ENCODE peak calls at places on chromosomes 7 and 10, in ten cellular contexts. F is cardiac fibroblast; K is neural crest cell; D is activated effector memory CD4-positive, alpha-beta T cell treated with Interleukin-2 at 50 U/mL for 16 hours; O is NCI-H82; Y is T-helper 1 cell; W is stimulated activated CD4-positive, alpha-beta T cell treated with anti-CD3 and anti-CD28 coated beads, Interleukin-2, amount 100 ng/mL, for 48 hours; A is thyroid gland; M is occipital lobe; G is anterior cingulate cortex. H is an unnamed sample.

GRCh38 chr7:39172137-39172536 is 194.4 kb downstream of the POU6F2 start:
- DNase-seq in A (no peak), D (no peak), O (no peak), F (no peak), W (no peak), M (no peak), Y (no peak), G (no peak), K (no peak), H (no peak)

GRCh38 chr7:130488376-130489139 is 3.3 kb upstream of the MEST start:
- DNase-seq in K (no peak), O (no peak), W (no peak), Y (no peak), D (no peak), G (peak), M (peak), A (no peak), F (peak), H (no peak)

GRCh38 chr10:13698217-13698616 is 111.5 kb downstream of the PRPF18 start:
- DNase-seq in Y (no peak), F (no peak), D (no peak), A (no peak), M (no peak), W (no peak), G (no peak), K (no peak), O (no peak), H (no peak)

GRCh38 chr7:75739796-75740672 is 1.3 kb upstream of the HIP1 start:
- DNase-seq in F (peak), A (no peak), Y (peak), M (no peak), D (no peak), O (no peak), G (no peak), K (no peak), W (peak), H (no peak)

GRCh38 chr10:28137907-28138880 is 139.3 kb upstream of the ODAD2 start:
- DNase-seq in M (no peak), K (no peak), W (no peak), G (no peak), O (peak), Y (no peak), D (no peak), A (no peak), F (no peak), H (no peak)

GRCh38 chr10:71835671-71836593 is 15.1 kb downstream of the PSAP start:
- DNase-seq in O (peak), Y (no peak), W (no peak), K (peak), M (peak), F (peak), G (peak), A (peak), D (no peak), H (no peak)

GRCh38 chr10:98486421-98486820 is 39.7 kb upstream of the HPS1 start:
- DNase-seq in M (no peak), A (no peak), F (peak), K (no peak), O (no peak), Y (no peak), W (no peak), D (no peak), G (no peak), H (no peak)

GRCh38 chr7:39507866-39508551 is 58.2 kb upstream of the YAE1 start:
- DNase-seq in F (no peak), A (peak), W (no peak), G (no peak), O (no peak), K (no peak), M (no peak), Y (no peak), D (no peak), H (no peak)

GRCh38 chr7:99642099-99642498 is 25.4 kb downstream of the ZSCAN25 start:
- DNase-seq in M (no peak), K (no peak), G (no peak), Y (no peak), D (no peak), F (no peak), A (no peak), W (no peak), O (no peak), H (no peak)

GRCh38 chr10:105354010-105354409 is 712.9 kb downstream of the SORCS3 start:
- DNase-seq in W (no peak), K (no peak), F (no peak), Y (no peak), A (no peak), D (no peak), O (no peak), M (no peak), G (no peak), H (no peak)

GRCh38 chr7:30880941-30881340 is 30.7 kb upstream of the AQP1 start:
- DNase-seq in W (no peak), M (no peak), O (peak), A (no peak), G (no peak), Y (no peak), F (no peak), D (no peak), K (no peak), H (no peak)

GRCh38 chr7:44147026-44147881 is 6.1 kb upstream of the MYL7 start:
- DNase-seq in M (no peak), D (no peak), F (no peak), O (peak), Y (no peak), W (no peak), G (no peak), K (no peak), A (no peak), H (no peak)

GRCh38 chr10:13794982-13795381 is 208.2 kb downstream of the PRPF18 start:
- DNase-seq in M (no peak), W (no peak), F (no peak), K (no peak), A (no peak), D (no peak), Y (no peak), O (no peak), G (no peak), H (no peak)

GRCh38 chr7:148466120-148466519 is 124.4 kb upstream of the C7orf33 start:
- DNase-seq in M (no peak), O (no peak), G (no peak), D (no peak), F (no peak), W (no peak), A (no peak), K (no peak), Y (no peak), H (no peak)

GRCh38 chr10:123459371-123460224 is 206.6 kb upstream of the GPR26 start:
- DNase-seq in F (no peak), O (no peak), D (no peak), A (no peak), Y (no peak), W (no peak), M (no peak), K (no peak), G (no peak), H (no peak)

GRCh38 chr10:4720463-4720862 is 105.5 kb upstream of the AKR1E2 start:
- DNase-seq in K (no peak), G (no peak), A (no peak), D (no peak), O (no peak), M (no peak), Y (no peak), F (peak), W (no peak), H (no peak)

GRCh38 chr10:104099274-104099673 is 13.6 kb upstream of the COL17A1 start:
- DNase-seq in A (no peak), D (no peak), Y (no peak), M (no peak), G (no peak), W (no peak), O (no peak), K (no peak), F (peak), H (no peak)

GRCh38 chr10:11164806-11165590 is 147.3 kb downstream of the CELF2 start:
- DNase-seq in Y (peak), M (peak), K (peak), G (peak), D (peak), F (peak), A (peak), O (no peak), W (peak), H (no peak)

GRCh38 chr7:116525913-116526857 is 1.3 kb downstream of the CAV1 start:
- DNase-seq in A (peak), G (no peak), Y (peak), F (peak), M (peak), O (peak), W (peak), K (peak), D (peak), H (peak)

GRCh38 chr10:22606164-22606614 is 108.2 kb downstream of the PIP4K2A start:
- DNase-seq in M (no peak), W (no peak), K (no peak), Y (no peak), G (no peak), O (no peak), D (peak), A (no peak), F (peak), H (peak)

GRCh38 chr10:29667191-29667590 is 32.4 kb upstream of the SVIL start:
- DNase-seq in M (no peak), W (no peak), G (no peak), K (no peak), F (no peak), D (no peak), O (no peak), A (no peak), Y (no peak), H (no peak)

GRCh38 chr10:59851864-59852263 is 54.5 kb downstream of the CCDC6 start:
- DNase-seq in A (no peak), W (no peak), K (no peak), M (no peak), G (no peak), F (no peak), Y (no peak), D (no peak), O (no peak), H (no peak)

GRCh38 chr10:25328361-25328760 is 153.6 kb downstream of the GPR158 start:
- DNase-seq in D (no peak), G (no peak), K (no peak), M (no peak), F (no peak), W (no peak), Y (no peak), A (no peak), O (no peak), H (no peak)

GRCh38 chr7:11341285-11341944 is 367.7 kb downstream of the PHF14 start:
- DNase-seq in K (no peak), W (no peak), G (peak), M (peak), D (no peak), Y (no peak), F (peak), A (no peak), O (peak), H (no peak)

GRCh38 chr10:78948616-78949015 is 120.2 kb upstream of the ZMIZ1 start:
- DNase-seq in W (no peak), O (no peak), F (peak), Y (no peak), K (no peak), M (no peak), D (no peak), A (peak), G (no peak), H (no peak)

GRCh38 chr10:96513686-96514551 is at the start of gene TLL2:
- DNase-seq in D (peak), Y (peak), O (peak), K (peak), F (peak), W (peak), A (peak), G (peak), M (peak), H (peak)

GRCh38 chr7:96085953-96086352 is 235.9 kb downstream of the SLC25A13 start:
- DNase-seq in F (no peak), G (no peak), Y (no peak), O (no peak), A (no peak), D (no peak), K (no peak), W (no peak), M (no peak), H (no peak)

GRCh38 chr7:29442146-29442545 is 121.5 kb upstream of the PRR15 start:
- DNase-seq in A (no peak), F (peak), M (no peak), D (no peak), K (no peak), W (no peak), Y (no peak), G (no peak), O (peak), H (no peak)

GRCh38 chr10:11758527-11759236 is 16.5 kb downstream of the ECHDC3 start:
- DNase-seq in G (no peak), Y (no peak), F (no peak), K (no peak), W (no peak), M (no peak), D (no peak), O (no peak), A (no peak), H (no peak)

GRCh38 chr7:43698461-43699255 is 30.7 kb downstream of the COA1 start:
- DNase-seq in W (no peak), G (no peak), Y (no peak), F (no peak), A (no peak), M (no peak), K (no peak), D (no peak), O (no peak), H (no peak)